ENCODE peak calls at places on chromosome 14, in four cellular contexts. B is RWPE1, U is bronchial epithelial cell, P is MM.1S. G is an unnamed sample.

GRCh38 chr14:52834440-52834842 is 43.0 kb upstream of the GNPNAT1 start:
- DNase-seq in B (peak), P (no peak), U (peak), G (no peak)

GRCh38 chr14:100554082-100554677 is 33.0 kb downstream of the BEGAIN start:
- DNase-seq in B (peak), P (no peak), U (peak), G (no peak)

GRCh38 chr14:49586673-49587460 is 687 bp upstream of the RPS29 start:
- DNase-seq in P (peak), U (peak), B (peak), G (peak)

GRCh38 chr14:56487761-56488160 is 91.8 kb upstream of the TMEM260 start:
- DNase-seq in U (peak), P (no peak), B (peak), G (no peak)

GRCh38 chr14:80605536-80605935 is 336.0 kb downstream of the CEP128 start:
- DNase-seq in P (no peak), U (no peak), B (no peak), G (no peak)

GRCh38 chr14:38000340-38000739 is 207.4 kb upstream of the SSTR1 start:
- DNase-seq in P (no peak), U (no peak), B (no peak), G (no peak)

GRCh38 chr14:89576132-89576923 is 159.3 kb upstream of the FOXN3 start:
- DNase-seq in P (no peak), B (no peak), U (peak), G (no peak)

GRCh38 chr14:22689186-22689585 is 45.0 kb upstream of the OR6J1 start:
- DNase-seq in B (peak), P (no peak), U (peak), G (no peak)

GRCh38 chr14:40417777-40418401 is 985.7 kb upstream of the FBXO33 start:
- DNase-seq in P (peak), U (no peak), B (peak), G (peak)

GRCh38 chr14:60970146-60970545 is 10.7 kb downstream of the TRMT5 start:
- DNase-seq in U (peak), P (no peak), B (no peak), G (no peak)

GRCh38 chr14:36515105-36515593 is 4.9 kb downstream of the NKX2-1 start:
- DNase-seq in B (no peak), U (no peak), P (no peak), G (peak)

GRCh38 chr14:86288336-86288735 is 758.4 kb downstream of the FLRT2 start:
- DNase-seq in P (no peak), U (no peak), B (no peak), G (no peak)

GRCh38 chr14:31955941-31956579 is 121.0 kb upstream of the ARHGAP5 start:
- DNase-seq in U (peak), P (no peak), B (no peak), G (no peak)

GRCh38 chr14:38357557-38357956 is 101.7 kb upstream of the CLEC14A start:
- DNase-seq in U (peak), B (peak), P (no peak), G (no peak)

GRCh38 chr14:105605501-105606304 is 79.3 kb downstream of the TMEM121 start:
- DNase-seq in B (no peak), P (no peak), U (no peak), G (no peak)

GRCh38 chr14:24911324-24912095 is 138.4 kb downstream of the STXBP6 start:
- DNase-seq in P (no peak), B (no peak), U (peak), G (no peak)

GRCh38 chr14:43872222-43872621 is 634.9 kb downstream of the FSCB start:
- DNase-seq in B (no peak), U (no peak), P (no peak), G (no peak)

GRCh38 chr14:104599446-104599845 is 5.1 kb downstream of the TMEM179 start:
- DNase-seq in P (no peak), B (no peak), U (no peak), G (no peak)

GRCh38 chr14:93946104-93946503 is 19.0 kb downstream of the FAM181A start:
- DNase-seq in U (no peak), P (no peak), B (no peak), G (no peak)

GRCh38 chr14:92322516-92322915 is 449 bp upstream of the SLC24A4 start:
- DNase-seq in P (no peak), U (no peak), B (no peak), G (no peak)

GRCh38 chr14:92328664-92329255 is 5.8 kb downstream of the SLC24A4 start:
- DNase-seq in P (no peak), B (no peak), U (no peak), G (no peak)

GRCh38 chr14:92323031-92323915 is at the start of gene SLC24A4:
- DNase-seq in P (no peak), B (peak), U (no peak), G (peak)

GRCh38 chr14:92323916-92324818 is 1.2 kb downstream of the SLC24A4 start:
- DNase-seq in U (no peak), P (no peak), B (no peak), G (no peak)

GRCh38 chr14:92325835-92326234 is 2.9 kb downstream of the SLC24A4 start:
- DNase-seq in U (no peak), P (no peak), B (no peak), G (no peak)
- TF ChIP-seq CTCF in U (peak), P (no peak), B (no peak), G (no peak)

DNA sequence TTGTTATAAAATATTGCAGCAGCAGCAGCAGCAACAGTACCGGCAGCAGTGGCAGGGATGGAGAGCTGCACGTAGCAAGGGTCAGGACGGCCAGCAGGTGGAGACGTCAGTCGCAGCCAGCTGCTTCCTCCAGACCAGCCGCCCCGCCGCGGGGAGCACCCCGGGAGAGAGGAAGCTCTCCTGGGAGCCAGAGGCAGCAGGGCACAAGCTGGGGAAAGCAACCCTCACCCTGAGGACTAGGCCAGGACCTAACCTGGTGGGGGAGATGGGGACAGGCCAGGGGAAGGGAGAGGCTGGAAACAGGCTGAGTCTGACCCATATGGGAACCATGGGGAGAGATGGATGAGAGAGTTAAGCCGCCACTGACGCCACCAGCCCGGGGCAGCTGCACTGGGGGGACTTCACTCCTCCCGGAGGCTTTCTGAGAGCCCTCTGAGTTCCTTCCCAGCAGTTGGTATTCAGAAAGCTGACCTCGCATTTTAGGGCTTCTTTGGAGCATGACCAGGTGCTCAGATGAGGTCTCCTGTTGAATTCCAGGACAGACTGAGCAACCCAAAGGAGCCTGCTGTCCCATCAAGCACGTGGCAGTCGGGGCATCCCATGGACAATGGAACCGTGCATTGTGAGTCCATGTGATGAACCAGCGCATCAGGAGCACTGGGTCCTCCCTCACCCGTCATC is 56.3 kb downstream of the SPTB start:
- DNase-seq in P (peak), B (peak), U (peak), G (peak)
- TF ChIP-seq CTCF in P (peak), B (peak), U (peak), G (peak)

GRCh38 chr14:64726585-64726890 is 22.3 kb downstream of the PLEKHG3 start:
- DNase-seq in U (peak), P (peak), B (peak), G (no peak)
- TF ChIP-seq CTCF in U (no peak), P (no peak), B (no peak), G (no peak)

GRCh38 chr14:76056128-76056527 is 70.6 kb downstream of the IFT43 start:
- DNase-seq in U (no peak), B (peak), P (no peak), G (no peak)
- TF ChIP-seq CTCF in U (peak), B (peak), P (peak), G (peak)